ENCODE peak calls at places on chromosomes 11 and 22, in four cellular contexts. T is HepG2, P is PC-3, E is GM23248. K is an unnamed sample.

GRCh38 chr11:206002-206384 is 1.2 kb downstream of the BET1L start:
- DNase-seq in T (no peak), P (no peak), E (no peak), K (no peak)

GRCh38 chr11:69801513-69802335 is 17.5 kb downstream of the FGF3 start:
- DNase-seq in T (peak; percentile 34), P (peak; percentile 53), E (no peak), K (peak; percentile 71)

GRCh38 chr11:122920579-122920978 is 38.0 kb downstream of the JHY start:
- DNase-seq in T (no peak), P (no peak), E (no peak), K (peak; percentile 79)

GRCh38 chr11:43486141-43486540 is 127.4 kb downstream of the TTC17 start:
- DNase-seq in T (no peak), P (peak; percentile 4), E (peak; percentile 24), K (no peak)

GRCh38 chr11:31809543-31809856 is 1.6 kb downstream of the PAX6 start:
- DNase-seq in T (no peak), P (peak; percentile 10), E (no peak), K (no peak)

GRCh38 chr11:46272816-46273427 is 4.5 kb upstream of the CREB3L1 start:
- DNase-seq in T (no peak), P (peak; percentile 56), E (peak; percentile 89), K (no peak)

GRCh38 chr22:46914481-46914880 is 152.0 kb downstream of the TBC1D22A start:
- DNase-seq in T (no peak), P (no peak), E (no peak), K (no peak)

GRCh38 chr11:85831050-85831449 is 20.1 kb upstream of the SYTL2 start:
- DNase-seq in T (no peak), P (peak; percentile 92), E (no peak), K (no peak)

GRCh38 chr11:12998336-12998735 is 10.8 kb upstream of the RASSF10 start:
- DNase-seq in T (no peak), P (no peak), E (no peak), K (no peak)

GRCh38 chr11:130677486-130678153 is 229.2 kb downstream of the ADAMTS15 start:
- DNase-seq in T (peak; percentile 32), P (peak; percentile 57), E (peak; percentile 88), K (peak; percentile 13)

GRCh38 chr11:116386118-116386699 is 386.6 kb downstream of the BUD13 start:
- DNase-seq in T (no peak), P (no peak), E (no peak), K (no peak)

GRCh38 chr11:85717360-85717927 is 31.4 kb upstream of the CCDC89 start:
- DNase-seq in T (no peak), P (no peak), E (no peak), K (no peak)

GRCh38 chr11:74948546-74948897 is 369 bp downstream of the XRRA1 start:
- DNase-seq in T (peak; percentile 22), P (no peak), E (peak; percentile 54), K (no peak)

GRCh38 chr11:10818594-10818993 is 9.9 kb upstream of the EIF4G2 start:
- DNase-seq in T (no peak), P (peak; percentile 94), E (peak; percentile 83), K (no peak)

GRCh38 chr11:299951-300735 is 817 bp upstream of the IFITM5 start:
- DNase-seq in T (peak; percentile 28), P (no peak), E (peak; percentile 42), K (peak; percentile 78)

GRCh38 chr22:26553056-26553752 is 36.7 kb downstream of the TPST2 start:
- DNase-seq in T (no peak), P (peak; percentile 44), E (peak; percentile 91), K (no peak)

GRCh38 chr11:134277176-134278001 is 1.2 kb downstream of the GLB1L3 start:
- DNase-seq in T (no peak), P (no peak), E (peak; percentile 10), K (peak; percentile 50)

GRCh38 chr11:128890543-128891409 is at the start of gene KCNJ5:
- DNase-seq in T (no peak), P (peak; percentile 51), E (peak; percentile 70), K (peak; percentile 72)

GRCh38 chr11:44006882-44007495 is 40.8 kb upstream of the ACCSL start:
- DNase-seq in T (no peak), P (no peak), E (no peak), K (no peak)

GRCh38 chr11:79062814-79063762 is 377.7 kb downstream of the TENM4 start:
- DNase-seq in T (peak; percentile 18), P (peak; percentile 63), E (peak; percentile 42), K (peak; percentile 59)
- H3K79me2 ChIP-seq in T (no peaks in the 10 kb centered on the region), P (no peaks in the 10 kb centered on the region), E (no peaks in the 10 kb centered on the region), K (no peaks in the 10 kb centered on the region)

GRCh38 chr11:88329563-88330250 is 7.8 kb downstream of the CTSC start:
- DNase-seq in T (no peak), P (no peak), E (no peak), K (no peak)

GRCh38 chr11:88332851-88333250 is 4.7 kb downstream of the CTSC start:
- DNase-seq in T (no peak), P (peak; percentile 82), E (peak; percentile 79), K (no peak)

GRCh38 chr11:88327061-88327460 is 10.5 kb downstream of the CTSC start:
- DNase-seq in T (no peak), P (no peak), E (no peak), K (no peak)

GRCh38 chr11:88327462-88328143 is 9.9 kb downstream of the CTSC start:
- DNase-seq in T (no peak), P (no peak), E (no peak), K (no peak)

DNA sequence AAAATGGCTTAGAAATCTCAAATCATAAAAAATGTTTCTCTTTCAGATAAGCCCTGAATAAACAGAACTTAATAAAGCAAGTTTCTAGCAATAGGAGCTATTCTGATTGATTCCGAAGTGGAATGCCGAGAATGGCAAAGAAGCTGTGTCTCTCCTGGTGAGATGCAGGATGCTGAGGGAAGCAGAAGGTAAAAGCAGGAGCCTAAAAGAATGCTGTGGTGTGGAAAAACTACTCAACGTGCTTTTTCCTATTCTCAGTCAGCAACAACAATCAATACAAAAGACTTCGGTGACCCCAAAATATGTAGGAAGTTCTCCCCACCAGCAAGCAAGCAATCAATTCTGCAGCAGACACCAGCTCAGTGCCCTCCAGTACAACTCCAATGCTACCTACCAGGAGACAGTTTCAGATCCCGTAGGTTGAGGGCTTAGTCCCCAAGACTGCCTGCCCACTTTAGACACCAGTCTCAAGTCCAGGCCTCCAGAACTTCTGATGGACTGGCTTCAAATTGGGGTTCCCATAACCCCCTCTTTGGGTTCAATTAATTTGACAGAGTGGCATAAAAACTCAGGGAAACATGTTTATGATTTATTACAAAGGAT is 6.6 kb downstream of the CTSC start:
- DNase-seq in T (no peak), P (no peak), E (no peak), K (no peak)
- H3K79me2 ChIP-seq in T (peaks cover 9% of the 10 kb centered on the region), P (peaks cover 94% of the 10 kb centered on the region), E (no peaks in the 10 kb centered on the region), K (peaks cover 91% of the 10 kb centered on the region)

GRCh38 chr22:21981874-21982273 is 713 bp downstream of the TOP3B start:
- DNase-seq in T (no peak), P (no peak), E (peak; percentile 36), K (peak; percentile 49)
- H3K79me2 ChIP-seq in T (peaks cover 14% of the 10 kb centered on the region), P (peaks cover 29% of the 10 kb centered on the region), E (peaks cover 41% of the 10 kb centered on the region), K (peaks cover 35% of the 10 kb centered on the region)

GRCh38 chr11:73380321-73380720 is 4.1 kb downstream of the RELT start:
- DNase-seq in T (no peak), P (no peak), E (peak; percentile 38), K (no peak)
- H3K79me2 ChIP-seq in T (peaks cover 23% of the 10 kb centered on the region), P (peaks cover 91% of the 10 kb centered on the region), E (peaks cover 88% of the 10 kb centered on the region), K (peaks cover 56% of the 10 kb centered on the region)

GRCh38 chr11:66119348-66120133 is 49.5 kb downstream of the PACS1 start:
- DNase-seq in T (peak; percentile 95), P (peak; percentile 87), E (peak; percentile 80), K (peak; percentile 52)
- H3K79me2 ChIP-seq in T (peaks cover 2% of the 10 kb centered on the region), P (peaks cover 54% of the 10 kb centered on the region), E (peaks cover 95% of the 10 kb centered on the region), K (no peaks in the 10 kb centered on the region)

GRCh38 chr11:114174712-114175495 is 115.4 kb downstream of the ZBTB16 start:
- DNase-seq in T (no peak), P (no peak), E (no peak), K (no peak)

GRCh38 chr11:114173836-114174235 is 114.3 kb downstream of the ZBTB16 start:
- DNase-seq in T (no peak), P (no peak), E (no peak), K (no peak)

GRCh38 chr11:114172055-114172861 is 112.7 kb downstream of the ZBTB16 start:
- DNase-seq in T (no peak), P (no peak), E (no peak), K (no peak)

GRCh38 chr11:114171257-114172054 is 111.9 kb downstream of the ZBTB16 start:
- DNase-seq in T (peak; percentile 10), P (no peak), E (no peak), K (no peak)

DNA sequence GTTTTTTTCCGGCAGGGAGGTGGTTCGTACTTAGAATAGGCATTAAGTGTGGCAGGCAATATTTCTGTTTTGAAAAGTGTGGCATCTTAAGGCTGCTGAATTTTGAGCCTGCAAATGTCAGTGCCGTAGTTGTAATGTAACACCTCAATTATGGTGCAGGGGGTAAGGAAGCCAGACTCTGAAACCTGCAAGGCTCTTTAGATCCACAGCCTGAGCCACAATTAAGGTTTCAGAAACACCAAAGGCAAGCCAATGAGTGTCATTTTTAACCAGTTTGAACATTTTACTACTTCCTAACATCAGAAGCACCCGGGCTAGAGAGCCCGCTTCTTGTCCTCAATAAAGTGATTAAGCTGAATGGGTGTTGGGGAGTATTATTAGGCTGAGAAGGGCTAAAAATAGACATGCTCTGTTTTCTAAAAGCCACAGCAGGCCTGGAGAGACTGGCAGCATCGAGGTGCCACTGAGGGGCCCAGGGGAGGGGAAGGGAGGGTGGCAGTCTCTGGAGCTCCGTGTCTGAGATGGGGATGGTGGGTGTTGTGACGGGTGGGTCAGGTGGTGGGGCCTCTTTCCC is 113.4 kb downstream of the ZBTB16 start:
- DNase-seq in T (no peak), P (no peak), E (no peak), K (no peak)
- H3K79me2 ChIP-seq in T (no peaks in the 10 kb centered on the region), P (no peaks in the 10 kb centered on the region), E (no peaks in the 10 kb centered on the region), K (no peaks in the 10 kb centered on the region)

GRCh38 chr11:62132689-62133293 is 9.0 kb downstream of the INCENP start:
- DNase-seq in T (no peak), P (no peak), E (no peak), K (no peak)
- H3K79me2 ChIP-seq in T (peaks cover 41% of the 10 kb centered on the region), P (peaks cover 99% of the 10 kb centered on the region), E (peaks cover 96% of the 10 kb centered on the region), K (peaks cover 98% of the 10 kb centered on the region)

DNA sequence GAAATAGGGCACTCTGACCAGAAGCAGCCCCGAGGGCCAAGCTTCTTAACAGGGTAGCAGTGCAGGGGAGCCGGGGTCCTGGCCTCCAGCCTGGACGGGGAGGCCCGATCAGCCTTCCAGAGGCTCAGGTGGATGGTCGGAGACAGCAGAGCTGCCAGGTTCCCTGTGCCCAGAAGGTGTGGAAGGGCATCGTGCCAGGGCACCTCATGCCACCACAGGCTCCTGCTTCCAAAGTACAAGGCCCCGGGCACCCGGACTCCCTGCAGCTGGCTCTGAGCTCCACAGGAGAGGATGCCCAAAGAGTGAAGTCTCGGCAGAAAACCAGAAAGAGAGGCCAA is 14.3 kb downstream of the EHD1 start:
- DNase-seq in T (no peak), P (no peak), E (no peak), K (no peak)
- H3K79me2 ChIP-seq in T (peaks cover 39% of the 10 kb centered on the region), P (peaks cover 94% of the 10 kb centered on the region), E (peaks cover 94% of the 10 kb centered on the region), K (peaks cover 14% of the 10 kb centered on the region)

GRCh38 chr11:8796926-8797325 is 114.1 kb upstream of the AKIP1 start:
- DNase-seq in T (no peak), P (no peak), E (no peak), K (no peak)
- H3K79me2 ChIP-seq in T (peaks cover 7% of the 10 kb centered on the region), P (no peaks in the 10 kb centered on the region), E (peaks cover 6% of the 10 kb centered on the region), K (no peaks in the 10 kb centered on the region)

K was measured in neural progenitor cell.